ENCODE peak calls at places on chromosomes 4 and X, in five cellular contexts. One of them, this sample, is unnamed.

GRCh38 chr4:176193898-176194297 is 1.5 kb downstream of the SPATA4 start:
- DNase-seq in CD8-positive, alpha-beta T cell: no peak
- DNase-seq in activated T-helper 1 cell treated with Interleukin-2 at 50 U/mL for 16 hours: no peak
- DNase-seq in iris pigment epithelial cell: peak
- DNase-seq in heart right ventricle: no peak
- DNase-seq in this sample: peak

GRCh38 chr4:185839204-185839712 is 27.3 kb upstream of the SORBS2 start:
- DNase-seq in CD8-positive, alpha-beta T cell: no peak
- DNase-seq in activated T-helper 1 cell treated with Interleukin-2 at 50 U/mL for 16 hours: no peak
- DNase-seq in iris pigment epithelial cell: peak
- DNase-seq in heart right ventricle: peak
- DNase-seq in this sample: peak

GRCh38 chrX:1281511-1281910 is 12.9 kb downstream of the CSF2RA start:
- DNase-seq in CD8-positive, alpha-beta T cell: no peak
- DNase-seq in activated T-helper 1 cell treated with Interleukin-2 at 50 U/mL for 16 hours: no peak
- DNase-seq in iris pigment epithelial cell: no peak
- DNase-seq in heart right ventricle: no peak
- DNase-seq in this sample: peak

GRCh38 chr4:6749340-6750171 is 33.0 kb upstream of the KIAA0232 start:
- DNase-seq in CD8-positive, alpha-beta T cell: no peak
- DNase-seq in activated T-helper 1 cell treated with Interleukin-2 at 50 U/mL for 16 hours: no peak
- DNase-seq in iris pigment epithelial cell: no peak
- DNase-seq in heart right ventricle: peak
- DNase-seq in this sample: peak

GRCh38 chrX:31266172-31267076 is 194.6 kb upstream of the FTHL17 start:
- DNase-seq in CD8-positive, alpha-beta T cell: no peak
- DNase-seq in activated T-helper 1 cell treated with Interleukin-2 at 50 U/mL for 16 hours: no peak
- DNase-seq in iris pigment epithelial cell: peak
- DNase-seq in heart right ventricle: peak
- DNase-seq in this sample: peak

GRCh38 chrX:109732780-109733657 is at the start of gene ACSL4:
- DNase-seq in CD8-positive, alpha-beta T cell: peak
- DNase-seq in activated T-helper 1 cell treated with Interleukin-2 at 50 U/mL for 16 hours: peak
- DNase-seq in iris pigment epithelial cell: peak
- DNase-seq in heart right ventricle: peak
- DNase-seq in this sample: peak

GRCh38 chr4:18524667-18525066 is 503.1 kb upstream of the LCORL start:
- DNase-seq in CD8-positive, alpha-beta T cell: no peak
- DNase-seq in activated T-helper 1 cell treated with Interleukin-2 at 50 U/mL for 16 hours: no peak
- DNase-seq in iris pigment epithelial cell: no peak
- DNase-seq in heart right ventricle: no peak
- DNase-seq in this sample: no peak

GRCh38 chr4:176102414-176102813 is 36.8 kb downstream of the WDR17 start:
- DNase-seq in CD8-positive, alpha-beta T cell: no peak
- DNase-seq in activated T-helper 1 cell treated with Interleukin-2 at 50 U/mL for 16 hours: no peak
- DNase-seq in iris pigment epithelial cell: no peak
- DNase-seq in heart right ventricle: no peak
- DNase-seq in this sample: no peak

GRCh38 chr4:188714488-188714887 is 575.2 kb downstream of the TRIML1 start:
- DNase-seq in CD8-positive, alpha-beta T cell: no peak
- DNase-seq in activated T-helper 1 cell treated with Interleukin-2 at 50 U/mL for 16 hours: no peak
- DNase-seq in iris pigment epithelial cell: peak
- DNase-seq in heart right ventricle: no peak
- DNase-seq in this sample: peak

GRCh38 chr4:24965627-24966026 is 52.8 kb upstream of the CCDC149 start:
- DNase-seq in CD8-positive, alpha-beta T cell: no peak
- DNase-seq in activated T-helper 1 cell treated with Interleukin-2 at 50 U/mL for 16 hours: no peak
- DNase-seq in iris pigment epithelial cell: peak
- DNase-seq in heart right ventricle: no peak
- DNase-seq in this sample: no peak

GRCh38 chrX:85963736-85964135 is 83.6 kb downstream of the CHM start:
- DNase-seq in CD8-positive, alpha-beta T cell: no peak
- DNase-seq in activated T-helper 1 cell treated with Interleukin-2 at 50 U/mL for 16 hours: no peak
- DNase-seq in iris pigment epithelial cell: peak
- DNase-seq in heart right ventricle: no peak
- DNase-seq in this sample: peak

GRCh38 chr4:93409035-93409434 is 419.5 kb upstream of the ATOH1 start:
- DNase-seq in CD8-positive, alpha-beta T cell: no peak
- DNase-seq in activated T-helper 1 cell treated with Interleukin-2 at 50 U/mL for 16 hours: no peak
- DNase-seq in iris pigment epithelial cell: no peak
- DNase-seq in heart right ventricle: no peak
- DNase-seq in this sample: no peak

This sample was measured in GM23248.